ENCODE peak calls at places on chromosomes 2 and 18, in nine cellular contexts. V is cardiac muscle cell, L is cardiac fibroblast, J is fibroblast of villous mesenchyme, S is neural crest cell, D is astrocyte, Z is psoas muscle, P is endothelial cell, F is heart left ventricle. U is an unnamed sample.
A peak's percentile ranks its signal among the peaks of the same experiment; 100 is the strongest.

GRCh38 chr18:65955747-65956146 is 204.9 kb downstream of the CDH7 start:
- DNase-seq in V (no peak), L (no peak), J (no peak), S (no peak), D (no peak), Z (no peak), P (no peak), F (no peak), U (no peak)

GRCh38 chr2:134927195-134927594 is 8.6 kb downstream of the CCNT2 start:
- DNase-seq in V (no peak), L (peak; percentile 48), J (peak; percentile 48), S (no peak), D (peak; percentile 42), Z (no peak), P (no peak), F (no peak), U (no peak)

GRCh38 chr2:121748202-121748601 is 7.2 kb upstream of the TSN start:
- DNase-seq in V (peak; percentile 30), L (peak; percentile 67), J (peak; percentile 53), S (no peak), D (no peak), Z (no peak), P (no peak), F (no peak), U (no peak)

GRCh38 chr2:190533968-190534309 is 583 bp downstream of the NEMP2 start:
- DNase-seq in V (no peak), L (no peak), J (peak; percentile 55), S (no peak), D (no peak), Z (no peak), P (no peak), F (no peak), U (peak; percentile 32)

GRCh38 chr2:59413751-59414570 is 1139.5 kb downstream of the BCL11A start:
- DNase-seq in V (no peak), L (no peak), J (no peak), S (no peak), D (no peak), Z (no peak), P (no peak), F (no peak), U (no peak)

GRCh38 chr2:239947361-239948045 is 77.6 kb downstream of the NDUFA10 start:
- DNase-seq in V (no peak), L (no peak), J (no peak), S (no peak), D (no peak), Z (peak; percentile 32), P (no peak), F (no peak), U (no peak)

GRCh38 chr2:99442837-99443236 is 47.0 kb downstream of the REV1 start:
- DNase-seq in V (peak; percentile 23), L (peak; percentile 52), J (no peak), S (no peak), D (no peak), Z (no peak), P (no peak), F (no peak), U (no peak)

GRCh38 chr18:66432636-66433035 is 171.3 kb downstream of the CDH19 start:
- DNase-seq in V (no peak), L (no peak), J (no peak), S (no peak), D (no peak), Z (no peak), P (no peak), F (no peak), U (no peak)

GRCh38 chr2:28662044-28662443 is 89.6 kb upstream of the PPP1CB start:
- DNase-seq in V (no peak), L (peak; percentile 36), J (no peak), S (no peak), D (no peak), Z (no peak), P (no peak), F (no peak), U (no peak)

GRCh38 chr2:160812830-160813505 is 319.4 kb upstream of the RBMS1 start:
- DNase-seq in V (no peak), L (peak; percentile 4), J (no peak), S (no peak), D (no peak), Z (no peak), P (no peak), F (no peak), U (no peak)

GRCh38 chr2:27901219-27901618 is 10.7 kb downstream of the BABAM2 start:
- DNase-seq in V (no peak), L (no peak), J (no peak), S (no peak), D (peak; percentile 42), Z (peak; percentile 68), P (no peak), F (no peak), U (no peak)

GRCh38 chr18:31702449-31702848 is 18.1 kb upstream of the B4GALT6 start:
- DNase-seq in V (no peak), L (no peak), J (no peak), S (no peak), D (no peak), Z (no peak), P (no peak), F (no peak), U (no peak)

GRCh38 chr2:43524180-43524965 is 71.5 kb downstream of the THADA start:
- DNase-seq in V (no peak), L (peak; percentile 24), J (peak; percentile 74), S (no peak), D (no peak), Z (no peak), P (no peak), F (no peak), U (no peak)
- TF ChIP-seq CTCF in V (peak; percentile 31), L (peak; percentile 46), J (peak; percentile 49), S (peak; percentile 57), D (peak; percentile 32), Z (no peak), P (peak; percentile 70), F (no peak), U (no peak)

GRCh38 chr2:113237604-113238003 is 41.1 kb downstream of the PAX8 start:
- DNase-seq in V (no peak), L (no peak), J (no peak), S (no peak), D (no peak), Z (no peak), P (no peak), F (no peak), U (no peak)

GRCh38 chr2:113236367-113237159 is 42.2 kb downstream of the PAX8 start:
- DNase-seq in V (no peak), L (no peak), J (peak; percentile 48), S (no peak), D (no peak), Z (no peak), P (no peak), F (no peak), U (no peak)

GRCh38 chr2:113242318-113242717 is 36.4 kb downstream of the PAX8 start:
- DNase-seq in V (no peak), L (no peak), J (no peak), S (no peak), D (no peak), Z (no peak), P (no peak), F (no peak), U (no peak)

GRCh38 chr2:113240915-113241911 is 37.5 kb downstream of the PAX8 start:
- DNase-seq in V (no peak), L (peak; percentile 100), J (peak; percentile 98), S (no peak), D (peak; percentile 99), Z (peak; percentile 83), P (no peak), F (peak; percentile 89), U (peak; percentile 60)

GRCh38 chr2:113240150-113240914 is 38.4 kb downstream of the PAX8 start:
- DNase-seq in V (no peak), L (peak; percentile 91), J (peak; percentile 95), S (no peak), D (peak; percentile 94), Z (peak; percentile 93), P (no peak), F (peak; percentile 90), U (no peak)
- TF ChIP-seq CTCF in V (no peak), L (no peak), J (peak; percentile 7), S (no peak), D (no peak), Z (no peak), P (no peak), F (no peak), U (no peak)

GRCh38 chr2:47264183-47264582 is 109.1 kb upstream of the STPG4 start:
- DNase-seq in V (peak; percentile 31), L (no peak), J (no peak), S (no peak), D (no peak), Z (no peak), P (no peak), F (no peak), U (no peak)
- TF ChIP-seq CTCF in V (no peak), L (no peak), J (no peak), S (no peak), D (no peak), Z (no peak), P (no peak), F (no peak), U (no peak)

GRCh38 chr18:79988079-79988924 is at the start of gene TXNL4A:
- DNase-seq in V (peak; percentile 87), L (peak; percentile 84), J (peak; percentile 85), S (peak; percentile 59), D (peak; percentile 80), Z (peak; percentile 93), P (peak; percentile 76), F (peak; percentile 91), U (peak; percentile 97)
- TF ChIP-seq CTCF in V (peak; percentile 46), L (peak; percentile 23), J (peak; percentile 40), S (no peak), D (no peak), Z (peak; percentile 31), P (no peak), F (no peak), U (peak; percentile 39)

GRCh38 chr2:36756438-36756837 is 59.9 kb downstream of the VIT start:
- DNase-seq in V (no peak), L (no peak), J (no peak), S (no peak), D (peak; percentile 18), Z (no peak), P (no peak), F (no peak), U (no peak)
- TF ChIP-seq CTCF in V (no peak), L (no peak), J (no peak), S (no peak), D (no peak), Z (no peak), P (no peak), F (no peak), U (no peak)